ENCODE peak calls at places on chromosomes 4 and X, in seven cellular contexts. One of them, this sample, is unnamed.

GRCh38 chrX:110304884-110305283 is 13.0 kb downstream of the AMMECR1 start:
- DNase-seq in HepG2: no peak
- DNase-seq in HCT116: no peak
- DNase-seq in H1: no peak
- DNase-seq in Panc1: no peak
- DNase-seq in K562: no peak
- DNase-seq in SK-N-SH: no peak
- DNase-seq in this sample: no peak

GRCh38 chr4:151473521-151474097 is 64.6 kb downstream of the FHIP1A start:
- DNase-seq in HCT116: no peak
- DNase-seq in HepG2: no peak
- DNase-seq in K562: no peak
- DNase-seq in H1: no peak
- DNase-seq in SK-N-SH: no peak
- DNase-seq in Panc1: no peak
- DNase-seq in this sample: no peak

GRCh38 chrX:40094041-40094899 is 3.5 kb downstream of the BCOR start:
- DNase-seq in HCT116: no peak
- DNase-seq in K562: no peak
- DNase-seq in Panc1: no peak
- DNase-seq in HepG2: no peak
- DNase-seq in H1: no peak
- DNase-seq in SK-N-SH: peak; percentile 65
- DNase-seq in this sample: no peak

GRCh38 chr4:169940460-169940859 is 85.7 kb downstream of the MFAP3L start:
- DNase-seq in H1: no peak
- DNase-seq in K562: no peak
- DNase-seq in HCT116: no peak
- DNase-seq in HepG2: no peak
- DNase-seq in SK-N-SH: peak; percentile 27
- DNase-seq in Panc1: no peak
- DNase-seq in this sample: no peak

GRCh38 chrX:69032601-69033000 is 132.7 kb downstream of the PJA1 start:
- DNase-seq in H1: no peak
- DNase-seq in HepG2: no peak
- DNase-seq in K562: no peak
- DNase-seq in Panc1: no peak
- DNase-seq in HCT116: peak; percentile 13
- DNase-seq in SK-N-SH: no peak
- DNase-seq in this sample: no peak

GRCh38 chr4:76429636-76430035 is 5.4 kb upstream of the SHROOM3 start:
- DNase-seq in HepG2: no peak
- DNase-seq in K562: no peak
- DNase-seq in SK-N-SH: no peak
- DNase-seq in HCT116: no peak
- DNase-seq in H1: no peak
- DNase-seq in Panc1: no peak
- DNase-seq in this sample: no peak

GRCh38 chr4:149896428-149896827 is 80.8 kb upstream of the IQCM start:
- DNase-seq in H1: no peak
- DNase-seq in HCT116: peak; percentile 13
- DNase-seq in SK-N-SH: no peak
- DNase-seq in K562: no peak
- DNase-seq in HepG2: no peak
- DNase-seq in Panc1: no peak
- DNase-seq in this sample: no peak

GRCh38 chrX:150119323-150119722 is 181.0 kb upstream of the EOLA2 start:
- DNase-seq in K562: no peak
- DNase-seq in SK-N-SH: no peak
- DNase-seq in H1: no peak
- DNase-seq in HCT116: no peak
- DNase-seq in HepG2: no peak
- DNase-seq in Panc1: no peak
- DNase-seq in this sample: no peak

GRCh38 chr4:134695433-134695832 is 493.8 kb upstream of the PABPC4L start:
- DNase-seq in Panc1: no peak
- DNase-seq in SK-N-SH: no peak
- DNase-seq in HCT116: no peak
- DNase-seq in K562: no peak
- DNase-seq in HepG2: no peak
- DNase-seq in H1: no peak
- DNase-seq in this sample: no peak

GRCh38 chrX:100409316-100410082 is 574 bp downstream of the PCDH19 start:
- DNase-seq in SK-N-SH: peak; percentile 30
- DNase-seq in Panc1: no peak
- DNase-seq in H1: no peak
- DNase-seq in HepG2: no peak
- DNase-seq in HCT116: no peak
- DNase-seq in K562: no peak
- DNase-seq in this sample: no peak

GRCh38 chr4:137443031-137443800 is 89.1 kb downstream of the PCDH18 start:
- DNase-seq in HepG2: no peak
- DNase-seq in HCT116: no peak
- DNase-seq in H1: no peak
- DNase-seq in K562: no peak
- DNase-seq in Panc1: no peak
- DNase-seq in SK-N-SH: no peak
- DNase-seq in this sample: no peak

GRCh38 chr4:10093801-10094552 is 22.6 kb downstream of the WDR1 start:
- DNase-seq in HCT116: no peak
- DNase-seq in K562: no peak
- DNase-seq in H1: no peak
- DNase-seq in Panc1: no peak
- DNase-seq in SK-N-SH: peak; percentile 50
- DNase-seq in HepG2: no peak
- DNase-seq in this sample: no peak

GRCh38 chr4:121900132-121900983 is 30.1 kb upstream of the BBS7 start:
- DNase-seq in K562: peak; percentile 59
- DNase-seq in SK-N-SH: peak; percentile 27
- DNase-seq in H1: peak; percentile 10
- DNase-seq in HCT116: peak; percentile 56
- DNase-seq in HepG2: peak; percentile 45
- DNase-seq in Panc1: peak; percentile 24
- DNase-seq in this sample: peak; percentile 12

GRCh38 chrX:154980330-154981115 is 42.0 kb downstream of the F8 start:
- DNase-seq in SK-N-SH: peak; percentile 66
- DNase-seq in H1: peak; percentile 5
- DNase-seq in HCT116: peak; percentile 45
- DNase-seq in K562: peak; percentile 63
- DNase-seq in HepG2: peak; percentile 54
- DNase-seq in Panc1: peak; percentile 58
- DNase-seq in this sample: peak; percentile 68

GRCh38 chrX:118595501-118596042 is 100.0 kb downstream of the DOCK11 start:
- DNase-seq in Panc1: no peak
- DNase-seq in HCT116: no peak
- DNase-seq in K562: no peak
- DNase-seq in HepG2: no peak
- DNase-seq in SK-N-SH: no peak
- DNase-seq in H1: no peak
- DNase-seq in this sample: no peak

GRCh38 chr4:122775987-122776836 is 43.7 kb downstream of the BBS12 start:
- DNase-seq in HCT116: no peak
- DNase-seq in K562: peak; percentile 79
- DNase-seq in SK-N-SH: no peak
- DNase-seq in H1: no peak
- DNase-seq in Panc1: no peak
- DNase-seq in HepG2: no peak
- DNase-seq in this sample: no peak

GRCh38 chr4:140653718-140654515 is 85.2 kb upstream of the UCP1 start:
- DNase-seq in K562: no peak
- DNase-seq in HCT116: no peak
- DNase-seq in HepG2: no peak
- DNase-seq in Panc1: no peak
- DNase-seq in H1: no peak
- DNase-seq in SK-N-SH: peak; percentile 76
- DNase-seq in this sample: no peak

GRCh38 chr4:98261291-98262271 is at the start of gene RAP1GDS1:
- DNase-seq in K562: peak; percentile 23
- DNase-seq in HCT116: peak; percentile 22
- DNase-seq in HepG2: peak; percentile 50
- DNase-seq in SK-N-SH: peak; percentile 73
- DNase-seq in Panc1: no peak
- DNase-seq in H1: no peak
- DNase-seq in this sample: no peak

GRCh38 chr4:74968456-74969164 is 35.7 kb downstream of the PARM1 start:
- DNase-seq in H1: no peak
- DNase-seq in Panc1: no peak
- DNase-seq in SK-N-SH: no peak
- DNase-seq in HCT116: no peak
- DNase-seq in K562: no peak
- DNase-seq in HepG2: no peak
- DNase-seq in this sample: no peak

GRCh38 chr4:137739391-137739790 is 207.1 kb upstream of the PCDH18 start:
- DNase-seq in H1: no peak
- DNase-seq in K562: no peak
- DNase-seq in HepG2: no peak
- DNase-seq in SK-N-SH: no peak
- DNase-seq in Panc1: no peak
- DNase-seq in HCT116: no peak
- DNase-seq in this sample: no peak

GRCh38 chr4:36322921-36323354 is 41.5 kb downstream of the DTHD1 start:
- DNase-seq in HepG2: no peak
- DNase-seq in K562: no peak
- DNase-seq in H1: no peak
- DNase-seq in HCT116: no peak
- DNase-seq in SK-N-SH: no peak
- DNase-seq in Panc1: no peak
- DNase-seq in this sample: peak; percentile 64

GRCh38 chr4:143294310-143294709 is 42.4 kb upstream of the GAB1 start:
- DNase-seq in HepG2: no peak
- DNase-seq in SK-N-SH: peak; percentile 67
- DNase-seq in Panc1: no peak
- DNase-seq in HCT116: no peak
- DNase-seq in K562: no peak
- DNase-seq in H1: no peak
- DNase-seq in this sample: no peak

GRCh38 chr4:81049310-81049709 is 18.8 kb downstream of the BMP3 start:
- DNase-seq in HepG2: no peak
- DNase-seq in HCT116: no peak
- DNase-seq in Panc1: no peak
- DNase-seq in SK-N-SH: no peak
- DNase-seq in H1: no peak
- DNase-seq in K562: no peak
- DNase-seq in this sample: no peak

GRCh38 chr4:81049861-81050423 is 19.4 kb downstream of the BMP3 start:
- DNase-seq in H1: no peak
- DNase-seq in Panc1: no peak
- DNase-seq in K562: no peak
- DNase-seq in HCT116: no peak
- DNase-seq in HepG2: no peak
- DNase-seq in SK-N-SH: no peak
- DNase-seq in this sample: no peak

GRCh38 chr4:81052119-81053068 is 21.9 kb downstream of the BMP3 start:
- DNase-seq in H1: peak; percentile 44
- DNase-seq in HepG2: peak; percentile 51
- DNase-seq in Panc1: no peak
- DNase-seq in K562: peak; percentile 38
- DNase-seq in SK-N-SH: peak; percentile 20
- DNase-seq in HCT116: peak; percentile 59
- DNase-seq in this sample: peak; percentile 91
- TF ChIP-seq SIN3A in H1: no peak
- TF ChIP-seq SIN3A in HepG2: no peak
- TF ChIP-seq SIN3A in Panc1: no peak
- TF ChIP-seq SIN3A in K562: no peak
- TF ChIP-seq SIN3A in SK-N-SH: no peak
- TF ChIP-seq SIN3A in HCT116: no peak
- TF ChIP-seq SIN3A in this sample: no peak

DNA sequence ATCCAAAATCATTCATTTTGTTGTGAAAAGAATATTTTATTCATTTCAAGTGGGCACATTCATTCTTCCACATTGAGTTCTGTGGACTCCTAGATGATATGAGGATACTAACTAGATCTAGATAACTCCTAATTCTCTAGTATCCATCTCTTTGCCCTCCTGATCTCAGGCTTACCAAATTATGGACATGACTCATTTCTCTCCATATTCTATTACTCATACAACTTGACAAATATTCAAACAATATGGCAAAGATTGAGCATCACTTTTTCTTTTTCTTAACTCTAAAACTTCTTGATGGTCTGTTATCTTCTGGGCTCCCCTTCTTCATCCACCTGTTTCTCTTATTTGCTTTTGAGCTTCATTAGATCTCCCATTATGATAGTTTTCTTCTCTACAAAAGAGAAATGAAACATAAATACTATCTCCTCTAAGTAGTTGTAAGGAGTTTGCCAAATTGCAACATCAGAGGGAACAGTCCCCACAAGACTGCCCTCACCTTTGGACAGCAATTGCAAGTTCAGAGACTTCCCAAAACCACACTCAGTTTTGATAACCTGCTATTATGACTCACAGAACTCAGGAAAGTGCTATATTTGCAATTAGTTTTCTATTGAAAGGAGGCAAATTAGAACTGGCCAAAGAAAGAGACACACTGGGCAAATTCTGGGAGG is 422.9 kb downstream of the SPRY1 start:
- DNase-seq in SK-N-SH: no peak
- DNase-seq in K562: no peak
- DNase-seq in H1: no peak
- DNase-seq in HCT116: no peak
- DNase-seq in HepG2: no peak
- DNase-seq in Panc1: no peak
- DNase-seq in this sample: no peak
- TF ChIP-seq SIN3A in SK-N-SH: no peak
- TF ChIP-seq SIN3A in K562: no peak
- TF ChIP-seq SIN3A in H1: no peak
- TF ChIP-seq SIN3A in HCT116: no peak
- TF ChIP-seq SIN3A in HepG2: no peak
- TF ChIP-seq SIN3A in Panc1: no peak
- TF ChIP-seq SIN3A in this sample: no peak

DNA sequence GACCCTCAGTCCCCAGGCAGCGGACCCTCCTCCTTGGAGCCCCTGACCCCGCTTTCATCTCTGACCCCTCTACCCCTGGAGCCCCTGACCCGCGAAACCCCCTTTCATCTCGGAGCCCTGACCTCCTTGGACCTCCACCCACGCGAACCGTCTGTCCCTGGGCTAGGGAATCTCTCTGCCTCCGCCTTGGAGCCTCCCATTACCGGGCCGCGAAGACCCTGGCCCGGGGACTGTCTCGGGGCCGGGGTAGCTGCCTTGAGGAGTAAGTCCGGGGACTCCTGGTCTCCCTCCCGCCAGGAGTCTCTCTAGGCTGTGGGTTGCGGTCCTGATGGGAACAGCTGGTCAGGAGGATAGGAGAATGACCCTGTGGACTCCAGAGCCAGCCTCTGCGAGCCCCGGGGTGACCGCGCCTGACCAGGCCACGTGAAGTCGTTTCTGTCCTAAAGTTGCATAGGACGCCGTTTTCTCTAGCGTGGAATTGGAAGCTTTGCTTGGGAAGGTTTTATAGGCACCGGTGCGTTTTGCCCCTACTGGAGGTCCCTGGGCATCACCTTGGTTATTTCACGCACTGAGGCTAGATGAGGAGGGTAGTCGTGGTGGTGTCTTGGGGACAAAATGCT is 824 bp downstream of the TBC1D14 start:
- DNase-seq in K562: peak; percentile 68
- DNase-seq in HepG2: no peak
- DNase-seq in SK-N-SH: peak; percentile 51
- DNase-seq in HCT116: no peak
- DNase-seq in Panc1: no peak
- DNase-seq in H1: no peak
- DNase-seq in this sample: no peak
- TF ChIP-seq SIN3A in K562: peak; percentile 62
- TF ChIP-seq SIN3A in HepG2: no peak
- TF ChIP-seq SIN3A in SK-N-SH: no peak
- TF ChIP-seq SIN3A in HCT116: no peak
- TF ChIP-seq SIN3A in Panc1: no peak
- TF ChIP-seq SIN3A in H1: no peak
- TF ChIP-seq SIN3A in this sample: no peak

GRCh38 chr4:55321707-55322264 is 24.3 kb upstream of the SRD5A3 start:
- DNase-seq in Panc1: peak; percentile 39
- DNase-seq in HepG2: peak; percentile 59
- DNase-seq in HCT116: peak; percentile 88
- DNase-seq in K562: peak; percentile 64
- DNase-seq in H1: no peak
- DNase-seq in SK-N-SH: peak; percentile 44
- DNase-seq in this sample: peak; percentile 2
- TF ChIP-seq SIN3A in Panc1: no peak
- TF ChIP-seq SIN3A in HepG2: no peak
- TF ChIP-seq SIN3A in HCT116: no peak
- TF ChIP-seq SIN3A in K562: no peak
- TF ChIP-seq SIN3A in H1: no peak
- TF ChIP-seq SIN3A in SK-N-SH: no peak
- TF ChIP-seq SIN3A in this sample: no peak

This sample was measured in GM12878.